ENCODE peak calls at places on chromosomes 16 and 17, in ten cellular contexts. A, X, M, R, F, O, E, Y, Q and K are unnamed samples.

GRCh38 chr16:13994239-13995106 is 74.5 kb downstream of the ERCC4 start:
- DNase-seq in A (peak), X (no peak), M (no peak), R (no peak), F (no peak), O (no peak), E (no peak), Y (no peak), Q (no peak), K (no peak)

GRCh38 chr17:28711723-28712036 is at the start of gene PROCA1:
- DNase-seq in A (no peak), X (no peak), M (no peak), R (no peak), F (peak), O (no peak), E (no peak), Y (peak), Q (peak), K (no peak)

GRCh38 chr17:1709403-1709891 is 730 bp downstream of the TLCD2 start:
- DNase-seq in A (no peak), X (peak), M (no peak), R (no peak), F (peak), O (no peak), E (no peak), Y (no peak), Q (no peak), K (no peak)

GRCh38 chr17:50719924-50720805 is 762 bp downstream of the LUC7L3 start:
- DNase-seq in A (no peak), X (no peak), M (no peak), R (no peak), F (no peak), O (no peak), E (no peak), Y (no peak), Q (no peak), K (no peak)

GRCh38 chr17:60524463-60525346 is 1.3 kb downstream of the APPBP2 start:
- DNase-seq in A (peak), X (no peak), M (no peak), R (no peak), F (peak), O (no peak), E (no peak), Y (no peak), Q (no peak), K (no peak)

GRCh38 chr16:50047864-50048263 is 17.9 kb upstream of the HEATR3 start:
- DNase-seq in A (no peak), X (no peak), M (no peak), R (no peak), F (no peak), O (no peak), E (no peak), Y (no peak), Q (no peak), K (no peak)

GRCh38 chr17:31413871-31414589 is 22.6 kb downstream of the RAB11FIP4 start:
- DNase-seq in A (peak), X (no peak), M (peak), R (no peak), F (no peak), O (no peak), E (no peak), Y (no peak), Q (no peak), K (no peak)

GRCh38 chr16:2860826-2861567 is 3.0 kb upstream of the PRSS22 start:
- DNase-seq in A (peak), X (no peak), M (no peak), R (no peak), F (peak), O (no peak), E (no peak), Y (no peak), Q (no peak), K (peak)

GRCh38 chr16:23838485-23839142 is 2.8 kb downstream of the PRKCB start:
- DNase-seq in A (no peak), X (no peak), M (no peak), R (no peak), F (no peak), O (no peak), E (no peak), Y (no peak), Q (no peak), K (peak)

GRCh38 chr17:10772425-10773380 is 31.2 kb downstream of the TMEM238L start:
- DNase-seq in A (peak), X (peak), M (no peak), R (no peak), F (peak), O (peak), E (peak), Y (no peak), Q (no peak), K (peak)

GRCh38 chr17:4914009-4914408 is 11.1 kb upstream of the CHRNE start:
- DNase-seq in A (peak), X (no peak), M (no peak), R (no peak), F (no peak), O (no peak), E (no peak), Y (no peak), Q (no peak), K (no peak)

GRCh38 chr16:2190002-2190658 is 6.3 kb downstream of the CASKIN1 start:
- DNase-seq in A (no peak), X (no peak), M (no peak), R (no peak), F (no peak), O (no peak), E (no peak), Y (no peak), Q (no peak), K (no peak)

GRCh38 chr17:50638851-50639767 is 4.4 kb downstream of the ABCC3 start:
- DNase-seq in A (peak), X (peak), M (peak), R (peak), F (peak), O (peak), E (peak), Y (no peak), Q (no peak), K (no peak)

GRCh38 chr16:48137822-48138221 is 18.0 kb downstream of the ABCC12 start:
- DNase-seq in A (no peak), X (no peak), M (no peak), R (no peak), F (no peak), O (no peak), E (no peak), Y (no peak), Q (no peak), K (no peak)

GRCh38 chr16:48133455-48134226 is 22.2 kb downstream of the ABCC12 start:
- DNase-seq in A (no peak), X (no peak), M (no peak), R (no peak), F (no peak), O (no peak), E (peak), Y (no peak), Q (no peak), K (no peak)

GRCh38 chr16:48139517-48139916 is 16.3 kb downstream of the ABCC12 start:
- DNase-seq in A (no peak), X (no peak), M (no peak), R (no peak), F (no peak), O (no peak), E (no peak), Y (no peak), Q (no peak), K (no peak)

GRCh38 chr16:48138543-48138942 is 17.2 kb downstream of the ABCC12 start:
- DNase-seq in A (no peak), X (no peak), M (no peak), R (no peak), F (no peak), O (no peak), E (no peak), Y (no peak), Q (no peak), K (no peak)

DNA sequence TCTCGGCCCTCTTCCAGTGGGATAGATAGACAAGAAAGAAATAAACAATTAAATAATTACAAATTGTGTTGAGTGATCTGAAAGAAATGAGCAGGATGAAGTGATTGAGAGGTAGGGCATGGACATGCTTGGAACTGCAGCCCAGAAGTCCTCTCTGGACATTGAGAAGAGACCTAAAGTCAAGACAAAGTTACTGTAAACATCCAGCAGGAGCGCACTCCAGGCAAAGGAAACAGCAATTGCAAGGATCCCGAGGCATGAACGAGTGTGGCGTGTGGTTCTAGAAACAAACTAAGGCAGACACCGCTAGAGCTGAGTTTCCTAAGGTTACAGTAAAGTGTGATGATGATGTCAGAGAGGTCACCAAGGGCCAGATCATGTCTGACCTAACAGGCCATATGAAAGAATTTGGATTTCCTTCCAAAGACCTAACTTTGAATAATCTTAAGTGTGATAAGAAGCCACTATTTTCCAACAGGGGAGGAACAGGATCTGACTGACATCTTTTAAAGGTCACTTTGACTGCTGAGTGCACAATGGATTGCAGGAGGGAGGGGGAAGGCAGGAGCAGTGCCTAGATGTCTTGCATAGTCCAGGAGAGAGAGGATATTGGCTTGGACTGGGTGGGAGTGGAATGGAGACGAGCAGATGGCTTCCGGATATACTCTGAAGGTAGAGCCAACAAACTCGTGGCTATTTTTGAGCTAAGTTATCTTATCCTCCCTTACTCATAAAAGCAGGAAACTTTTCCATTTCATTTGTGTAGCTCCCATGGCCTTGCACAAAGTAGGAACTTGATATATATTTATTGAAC is 19.0 kb downstream of the ABCC12 start:
- DNase-seq in A (no peak), X (no peak), M (no peak), R (no peak), F (no peak), O (no peak), E (no peak), Y (no peak), Q (no peak), K (no peak)
- TF ChIP-seq CTCF in A (no peak), X (no peak), M (no peak), R (no peak), F (peak), O (no peak), E (no peak), Y (no peak), Q (no peak), K (no peak)

DNA sequence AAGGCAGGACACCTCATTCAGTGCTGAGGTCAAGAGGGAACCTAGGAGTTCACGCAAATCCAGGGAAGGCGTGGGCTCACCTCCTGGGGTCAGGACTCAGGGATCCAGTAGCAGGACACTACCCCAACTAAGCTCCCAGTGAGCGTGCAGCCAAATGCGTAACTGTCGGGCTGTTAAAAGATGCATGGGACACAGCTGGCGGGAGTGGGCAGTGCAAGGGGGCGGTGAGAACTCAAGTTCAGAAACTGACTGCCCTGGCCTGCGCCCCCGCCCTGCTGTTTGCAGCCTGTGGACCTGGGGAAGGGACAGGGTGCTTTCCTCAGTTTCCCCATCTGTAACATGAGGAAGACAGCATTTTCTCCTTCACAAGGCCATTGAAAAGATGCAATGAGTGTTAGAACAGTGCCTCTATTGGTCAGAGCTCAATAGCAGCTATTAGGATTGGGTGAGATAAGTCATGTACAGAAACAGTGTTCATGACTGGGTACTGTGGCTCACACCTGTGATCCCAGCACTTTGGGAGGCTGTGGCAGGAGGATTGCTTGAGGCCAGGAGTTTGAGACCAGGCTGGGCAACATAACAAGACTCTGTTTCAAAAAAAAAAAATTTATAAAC is 20.2 kb downstream of the CDIPT start:
- DNase-seq in A (no peak), X (no peak), M (no peak), R (no peak), F (no peak), O (no peak), E (no peak), Y (no peak), Q (no peak), K (no peak)
- TF ChIP-seq CTCF in A (no peak), X (no peak), M (peak), R (no peak), F (peak), O (no peak), E (no peak), Y (no peak), Q (no peak), K (no peak)

GRCh38 chr17:77856551-77857305 is 101.8 kb upstream of the TNRC6C start:
- DNase-seq in A (no peak), X (no peak), M (no peak), R (no peak), F (peak), O (no peak), E (no peak), Y (no peak), Q (no peak), K (no peak)
- TF ChIP-seq CTCF in A (no peak), X (no peak), M (no peak), R (no peak), F (no peak), O (no peak), E (no peak), Y (no peak), Q (no peak), K (no peak)

GRCh38 chr16:11022002-11022401 is 77.6 kb downstream of the CLEC16A start:
- DNase-seq in A (no peak), X (no peak), M (no peak), R (no peak), F (no peak), O (no peak), E (no peak), Y (no peak), Q (no peak), K (no peak)

GRCh38 chr16:11025120-11025531 is 80.8 kb downstream of the CLEC16A start:
- DNase-seq in A (no peak), X (no peak), M (no peak), R (no peak), F (no peak), O (peak), E (no peak), Y (peak), Q (no peak), K (no peak)

GRCh38 chr16:11023640-11024039 is 79.3 kb downstream of the CLEC16A start:
- DNase-seq in A (no peak), X (no peak), M (no peak), R (no peak), F (no peak), O (no peak), E (no peak), Y (no peak), Q (no peak), K (no peak)

GRCh38 chr16:11020792-11021440 is 76.6 kb downstream of the CLEC16A start:
- DNase-seq in A (no peak), X (no peak), M (no peak), R (no peak), F (no peak), O (no peak), E (no peak), Y (no peak), Q (no peak), K (no peak)

DNA sequence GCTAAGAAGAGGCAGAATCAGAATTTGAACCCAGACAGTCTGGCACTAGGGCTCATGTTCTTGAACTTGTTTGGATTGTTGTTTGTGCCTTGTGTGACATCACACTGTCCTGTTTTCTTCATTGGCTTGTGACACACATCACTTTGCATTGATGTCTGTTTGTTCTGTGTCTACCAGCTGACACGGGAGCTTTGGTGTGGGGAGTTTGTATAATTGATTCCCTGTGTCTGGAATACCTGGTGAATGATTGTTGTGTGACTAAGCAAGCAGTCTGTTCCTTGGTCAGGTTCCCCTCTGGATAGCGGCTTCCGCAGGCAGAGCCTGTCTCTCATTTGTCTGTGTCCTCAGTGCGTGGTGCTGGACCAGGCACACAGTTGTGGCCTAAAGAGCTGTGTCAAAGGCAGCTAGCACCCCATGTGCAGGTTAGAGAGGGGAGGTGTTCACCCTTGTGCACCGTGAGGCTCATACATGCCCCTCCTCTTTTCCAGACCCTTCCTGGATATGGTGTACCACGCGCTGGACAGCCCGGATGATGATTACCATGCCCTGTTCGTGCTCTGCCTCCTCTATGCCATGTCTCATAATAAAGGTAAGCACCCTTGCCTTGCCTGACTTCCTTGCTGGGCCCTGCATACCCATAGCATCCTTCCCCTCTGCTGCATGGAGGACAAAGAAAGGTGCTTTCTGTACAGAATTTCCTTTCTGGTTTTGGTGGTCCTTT is 80.1 kb downstream of the CLEC16A start:
- DNase-seq in A (no peak), X (no peak), M (no peak), R (peak), F (no peak), O (peak), E (no peak), Y (no peak), Q (no peak), K (no peak)
- TF ChIP-seq CTCF in A (no peak), X (no peak), M (no peak), R (no peak), F (no peak), O (no peak), E (no peak), Y (no peak), Q (no peak), K (no peak)

GRCh38 chr17:3447625-3448024 is 14.0 kb upstream of the OR1E2 start:
- DNase-seq in A (no peak), X (no peak), M (no peak), R (no peak), F (peak), O (no peak), E (no peak), Y (no peak), Q (no peak), K (no peak)
- TF ChIP-seq CTCF in A (no peak), X (no peak), M (no peak), R (no peak), F (peak), O (no peak), E (no peak), Y (no peak), Q (no peak), K (no peak)

GRCh38 chr17:78675316-78675616 is 98.1 kb upstream of the DNAH17 start:
- DNase-seq in A (no peak), X (no peak), M (no peak), R (no peak), F (no peak), O (no peak), E (no peak), Y (no peak), Q (no peak), K (no peak)

GRCh38 chr17:78673395-78673794 is 96.2 kb upstream of the DNAH17 start:
- DNase-seq in A (no peak), X (no peak), M (no peak), R (no peak), F (peak), O (no peak), E (no peak), Y (no peak), Q (no peak), K (no peak)

GRCh38 chr17:78675836-78676235 is 98.6 kb upstream of the DNAH17 start:
- DNase-seq in A (no peak), X (no peak), M (no peak), R (no peak), F (no peak), O (no peak), E (no peak), Y (no peak), Q (no peak), K (no peak)

GRCh38 chr17:78674156-78674555 is 97.0 kb upstream of the DNAH17 start:
- DNase-seq in A (no peak), X (no peak), M (no peak), R (no peak), F (no peak), O (no peak), E (no peak), Y (no peak), Q (no peak), K (no peak)

GRCh38 chr17:78674595-78675315 is 97.6 kb upstream of the DNAH17 start:
- DNase-seq in A (no peak), X (no peak), M (no peak), R (no peak), F (peak), O (no peak), E (no peak), Y (no peak), Q (no peak), K (no peak)
- TF ChIP-seq CTCF in A (no peak), X (no peak), M (no peak), R (no peak), F (peak), O (no peak), E (no peak), Y (no peak), Q (no peak), K (no peak)